ENCODE peak calls at places on chromosomes 3 and 15, in five cellular contexts. Q is smooth muscle cell of the brain vasculature, E is nephron progenitor cell, F is activated B cell treated with CpG ODN at 0.5 μM for 24 hours, K is NCI-H1092. N is an unnamed sample.

GRCh38 chr15:31328425-31328998 is 1.9 kb downstream of the KLF13 start:
- DNase-seq in K (no peak), F (peak; percentile 62), E (no peak), Q (no peak), N (no peak)

GRCh38 chr3:39499651-39500273 is 32.3 kb downstream of the MOBP start:
- DNase-seq in F (no peak), E (no peak), K (no peak), Q (no peak), N (no peak)

GRCh38 chr3:160464971-160465370 is 15.4 kb upstream of the TRIM59 start:
- DNase-seq in E (no peak), Q (no peak), K (no peak), F (no peak), N (no peak)

GRCh38 chr3:150407818-150408231 is 273 bp upstream of the TSC22D2 start:
- DNase-seq in Q (no peak), F (no peak), E (no peak), K (no peak), N (peak; percentile 58)

GRCh38 chr3:64902991-64903390 is 215.2 kb upstream of the ADAMTS9 start:
- DNase-seq in F (no peak), Q (no peak), E (no peak), K (no peak), N (no peak)

GRCh38 chr3:37130984-37131975 is 43.1 kb downstream of the LRRFIP2 start:
- DNase-seq in Q (no peak), E (no peak), F (no peak), K (no peak), N (no peak)

GRCh38 chr3:149977391-149977790 is 6.7 kb upstream of the PFN2 start:
- DNase-seq in E (no peak), K (no peak), Q (no peak), F (no peak), N (no peak)

GRCh38 chr15:39833515-39833981 is 50.9 kb upstream of the FSIP1 start:
- DNase-seq in K (peak; percentile 1), E (no peak), Q (no peak), F (no peak), N (no peak)

GRCh38 chr3:79598594-79598993 is 169.2 kb downstream of the ROBO1 start:
- DNase-seq in K (peak; percentile 13), F (no peak), E (no peak), Q (no peak), N (no peak)

GRCh38 chr3:126613481-126614187 is 41.3 kb downstream of the TXNRD3 start:
- DNase-seq in Q (no peak), F (no peak), K (no peak), E (no peak), N (no peak)

GRCh38 chr15:74958320-74958907 is 1.8 kb upstream of the RPP25 start:
- DNase-seq in F (peak; percentile 18), E (peak; percentile 51), Q (no peak), K (no peak), N (no peak)

GRCh38 chr15:40594429-40594836 is 384 bp downstream of the KNL1 start:
- DNase-seq in Q (no peak), F (no peak), E (peak; percentile 80), K (peak; percentile 28), N (peak; percentile 40)

GRCh38 chr3:165194477-165195135 is 1.6 kb downstream of the SLITRK3 start:
- DNase-seq in K (no peak), F (no peak), E (peak; percentile 10), Q (no peak), N (no peak)

GRCh38 chr3:18030371-18030870 is 288.0 kb upstream of the TBC1D5 start:
- DNase-seq in F (no peak), Q (no peak), E (no peak), K (no peak), N (no peak)

GRCh38 chr3:27971600-27971999 is 249.5 kb upstream of the EOMES start:
- DNase-seq in E (no peak), F (no peak), K (no peak), Q (no peak), N (no peak)

GRCh38 chr3:3464131-3464530 is 284.6 kb upstream of the CRBN start:
- DNase-seq in F (no peak), K (no peak), E (no peak), Q (no peak), N (no peak)

GRCh38 chr3:110933786-110934415 is 137.7 kb upstream of the NECTIN3 start:
- DNase-seq in E (no peak), Q (no peak), K (no peak), F (no peak), N (no peak)

GRCh38 chr3:81352867-81353266 is 408.6 kb downstream of the GBE1 start:
- DNase-seq in K (no peak), Q (no peak), E (no peak), F (no peak), N (no peak)

GRCh38 chr15:63823253-63823844 is 10.4 kb downstream of the HERC1 start:
- DNase-seq in F (no peak), Q (no peak), K (no peak), E (no peak), N (no peak)

GRCh38 chr3:172666873-172667694 is 43.8 kb downstream of the NCEH1 start:
- DNase-seq in K (peak; percentile 77), Q (peak; percentile 58), F (no peak), E (peak; percentile 82), N (peak; percentile 45)

GRCh38 chr3:43288366-43288765 is 2.0 kb downstream of the SNRK start:
- DNase-seq in F (no peak), K (no peak), E (no peak), Q (peak; percentile 15), N (no peak)

GRCh38 chr15:51936119-51936478 is 35.5 kb downstream of the LEO1 start:
- DNase-seq in F (no peak), K (no peak), E (no peak), Q (no peak), N (no peak)

GRCh38 chr3:114460459-114460858 is 166.6 kb downstream of the TIGIT start:
- DNase-seq in F (no peak), Q (no peak), K (no peak), E (no peak), N (no peak)

GRCh38 chr3:76651784-76652183 is 388.1 kb upstream of the ROBO2 start:
- DNase-seq in K (no peak), E (no peak), Q (no peak), F (no peak), N (no peak)

GRCh38 chr3:11272913-11273574 is 847 bp downstream of the ATG7 start:
- DNase-seq in F (no peak), Q (no peak), K (no peak), E (no peak), N (no peak)

N was measured in HS-27A.